ENCODE peak calls at places on chromosome 17, in four cellular contexts. One of them, this sample, is unnamed.

GRCh38 chr17:31564883-31565297 is 173.4 kb downstream of the RAB11FIP4 start:
- DNase-seq in effector CD4-positive, alpha-beta T cell: no peak
- DNase-seq in activated gamma-delta T cell treated with Interleukin-2 at 50 U/mL for 16 hours: no peak
- DNase-seq in NCI-H774: no peak
- DNase-seq in this sample: no peak

GRCh38 chr17:14211778-14212177 is 24.9 kb downstream of the CDRT15 start:
- DNase-seq in NCI-H774: no peak
- DNase-seq in effector CD4-positive, alpha-beta T cell: no peak
- DNase-seq in activated gamma-delta T cell treated with Interleukin-2 at 50 U/mL for 16 hours: peak
- DNase-seq in this sample: no peak

GRCh38 chr17:62996221-62996620 is 30.2 kb downstream of the TANC2 start:
- DNase-seq in activated gamma-delta T cell treated with Interleukin-2 at 50 U/mL for 16 hours: no peak
- DNase-seq in effector CD4-positive, alpha-beta T cell: no peak
- DNase-seq in NCI-H774: no peak
- DNase-seq in this sample: no peak

GRCh38 chr17:81422776-81423697 is 27.8 kb downstream of the BAHCC1 start:
- DNase-seq in activated gamma-delta T cell treated with Interleukin-2 at 50 U/mL for 16 hours: no peak
- DNase-seq in effector CD4-positive, alpha-beta T cell: no peak
- DNase-seq in NCI-H774: no peak
- DNase-seq in this sample: peak

GRCh38 chr17:62080647-62081046 is 15.6 kb upstream of the MED13 start:
- DNase-seq in effector CD4-positive, alpha-beta T cell: no peak
- DNase-seq in activated gamma-delta T cell treated with Interleukin-2 at 50 U/mL for 16 hours: no peak
- DNase-seq in NCI-H774: no peak
- DNase-seq in this sample: no peak

GRCh38 chr17:81707725-81708646 is 4.1 kb upstream of the SLC25A10 start:
- DNase-seq in effector CD4-positive, alpha-beta T cell: no peak
- DNase-seq in activated gamma-delta T cell treated with Interleukin-2 at 50 U/mL for 16 hours: no peak
- DNase-seq in NCI-H774: no peak
- DNase-seq in this sample: no peak

GRCh38 chr17:76709077-76709950 is 1.5 kb downstream of the MXRA7 start:
- DNase-seq in effector CD4-positive, alpha-beta T cell: no peak
- DNase-seq in activated gamma-delta T cell treated with Interleukin-2 at 50 U/mL for 16 hours: no peak
- DNase-seq in NCI-H774: no peak
- DNase-seq in this sample: peak

GRCh38 chr17:77834170-77835115 is 124.1 kb upstream of the TNRC6C start:
- DNase-seq in activated gamma-delta T cell treated with Interleukin-2 at 50 U/mL for 16 hours: peak
- DNase-seq in effector CD4-positive, alpha-beta T cell: peak
- DNase-seq in NCI-H774: no peak
- DNase-seq in this sample: peak

GRCh38 chr17:9905902-9906301 is 831 bp upstream of the RCVRN start:
- DNase-seq in effector CD4-positive, alpha-beta T cell: no peak
- DNase-seq in NCI-H774: no peak
- DNase-seq in activated gamma-delta T cell treated with Interleukin-2 at 50 U/mL for 16 hours: peak
- DNase-seq in this sample: no peak

GRCh38 chr17:27558842-27559505 is 72.0 kb upstream of the LGALS9 start:
- DNase-seq in effector CD4-positive, alpha-beta T cell: no peak
- DNase-seq in NCI-H774: no peak
- DNase-seq in activated gamma-delta T cell treated with Interleukin-2 at 50 U/mL for 16 hours: no peak
- DNase-seq in this sample: no peak

GRCh38 chr17:49496183-49496865 is 1.2 kb downstream of the NGFR start:
- DNase-seq in effector CD4-positive, alpha-beta T cell: peak
- DNase-seq in NCI-H774: no peak
- DNase-seq in activated gamma-delta T cell treated with Interleukin-2 at 50 U/mL for 16 hours: peak
- DNase-seq in this sample: no peak

GRCh38 chr17:18070861-18071340 is 16.8 kb upstream of the DRG2 start:
- DNase-seq in activated gamma-delta T cell treated with Interleukin-2 at 50 U/mL for 16 hours: no peak
- DNase-seq in effector CD4-positive, alpha-beta T cell: no peak
- DNase-seq in NCI-H774: no peak
- DNase-seq in this sample: peak

GRCh38 chr17:8997994-8998628 is 23.2 kb upstream of the NTN1 start:
- DNase-seq in activated gamma-delta T cell treated with Interleukin-2 at 50 U/mL for 16 hours: peak
- DNase-seq in effector CD4-positive, alpha-beta T cell: peak
- DNase-seq in NCI-H774: peak
- DNase-seq in this sample: no peak

GRCh38 chr17:67658265-67658664 is 59.5 kb upstream of the NOL11 start:
- DNase-seq in activated gamma-delta T cell treated with Interleukin-2 at 50 U/mL for 16 hours: no peak
- DNase-seq in NCI-H774: no peak
- DNase-seq in effector CD4-positive, alpha-beta T cell: no peak
- DNase-seq in this sample: no peak

GRCh38 chr17:27793168-27793905 is 7.0 kb downstream of the NOS2 start:
- DNase-seq in effector CD4-positive, alpha-beta T cell: no peak
- DNase-seq in activated gamma-delta T cell treated with Interleukin-2 at 50 U/mL for 16 hours: no peak
- DNase-seq in NCI-H774: peak
- DNase-seq in this sample: no peak

GRCh38 chr17:11274106-11274505 is 33.1 kb downstream of the SHISA6 start:
- DNase-seq in NCI-H774: no peak
- DNase-seq in effector CD4-positive, alpha-beta T cell: no peak
- DNase-seq in activated gamma-delta T cell treated with Interleukin-2 at 50 U/mL for 16 hours: no peak
- DNase-seq in this sample: no peak

GRCh38 chr17:7081341-7082062 is 1.5 kb upstream of the CLEC10A start:
- DNase-seq in effector CD4-positive, alpha-beta T cell: no peak
- DNase-seq in activated gamma-delta T cell treated with Interleukin-2 at 50 U/mL for 16 hours: peak
- DNase-seq in NCI-H774: no peak
- DNase-seq in this sample: no peak

GRCh38 chr17:76544123-76544915 is 4.5 kb downstream of the PRCD start:
- DNase-seq in activated gamma-delta T cell treated with Interleukin-2 at 50 U/mL for 16 hours: no peak
- DNase-seq in NCI-H774: no peak
- DNase-seq in effector CD4-positive, alpha-beta T cell: no peak
- DNase-seq in this sample: no peak

GRCh38 chr17:5758651-5759050 is 174.3 kb upstream of the NLRP1 start:
- DNase-seq in NCI-H774: no peak
- DNase-seq in effector CD4-positive, alpha-beta T cell: no peak
- DNase-seq in activated gamma-delta T cell treated with Interleukin-2 at 50 U/mL for 16 hours: no peak
- DNase-seq in this sample: no peak

GRCh38 chr17:81652901-81653771 is 3.2 kb downstream of the PDE6G start:
- DNase-seq in NCI-H774: no peak
- DNase-seq in effector CD4-positive, alpha-beta T cell: no peak
- DNase-seq in activated gamma-delta T cell treated with Interleukin-2 at 50 U/mL for 16 hours: peak
- DNase-seq in this sample: no peak

GRCh38 chr17:60311936-60312335 is 80.0 kb downstream of the USP32 start:
- DNase-seq in NCI-H774: no peak
- DNase-seq in effector CD4-positive, alpha-beta T cell: no peak
- DNase-seq in activated gamma-delta T cell treated with Interleukin-2 at 50 U/mL for 16 hours: no peak
- DNase-seq in this sample: no peak

GRCh38 chr17:66964083-66964771 is at the start of gene CACNG4:
- DNase-seq in NCI-H774: peak
- DNase-seq in activated gamma-delta T cell treated with Interleukin-2 at 50 U/mL for 16 hours: no peak
- DNase-seq in effector CD4-positive, alpha-beta T cell: no peak
- DNase-seq in this sample: no peak

GRCh38 chr17:81026266-81027036 is 8.5 kb upstream of the BAIAP2 start:
- DNase-seq in NCI-H774: no peak
- DNase-seq in effector CD4-positive, alpha-beta T cell: no peak
- DNase-seq in activated gamma-delta T cell treated with Interleukin-2 at 50 U/mL for 16 hours: no peak
- DNase-seq in this sample: no peak

GRCh38 chr17:10649031-10649430 is 8.1 kb downstream of the MYH3 start:
- DNase-seq in activated gamma-delta T cell treated with Interleukin-2 at 50 U/mL for 16 hours: no peak
- DNase-seq in effector CD4-positive, alpha-beta T cell: no peak
- DNase-seq in NCI-H774: no peak
- DNase-seq in this sample: no peak

GRCh38 chr17:48150107-48150463 is 42.5 kb downstream of the SNX11 start:
- DNase-seq in NCI-H774: no peak
- DNase-seq in activated gamma-delta T cell treated with Interleukin-2 at 50 U/mL for 16 hours: no peak
- DNase-seq in effector CD4-positive, alpha-beta T cell: no peak
- DNase-seq in this sample: no peak

GRCh38 chr17:59776577-59776976 is 69.1 kb downstream of the VMP1 start:
- DNase-seq in NCI-H774: no peak
- DNase-seq in effector CD4-positive, alpha-beta T cell: no peak
- DNase-seq in activated gamma-delta T cell treated with Interleukin-2 at 50 U/mL for 16 hours: no peak
- DNase-seq in this sample: no peak

GRCh38 chr17:8372422-8372821 is 4.1 kb downstream of the KRABD2 start:
- DNase-seq in activated gamma-delta T cell treated with Interleukin-2 at 50 U/mL for 16 hours: no peak
- DNase-seq in effector CD4-positive, alpha-beta T cell: no peak
- DNase-seq in NCI-H774: no peak
- DNase-seq in this sample: no peak

GRCh38 chr17:66386789-66387351 is 84.5 kb downstream of the PRKCA start:
- DNase-seq in NCI-H774: no peak
- DNase-seq in effector CD4-positive, alpha-beta T cell: no peak
- DNase-seq in activated gamma-delta T cell treated with Interleukin-2 at 50 U/mL for 16 hours: no peak
- DNase-seq in this sample: no peak

GRCh38 chr17:18045691-18046090 is 6.5 kb downstream of the GID4 start:
- DNase-seq in activated gamma-delta T cell treated with Interleukin-2 at 50 U/mL for 16 hours: no peak
- DNase-seq in effector CD4-positive, alpha-beta T cell: no peak
- DNase-seq in NCI-H774: no peak
- DNase-seq in this sample: no peak

This sample was measured in AG04450.